ENCODE peak calls at places on chromosomes 1 and 21, in five cellular contexts. W, Q, C, X and D are unnamed samples. For H3K4me1, the result is how much of the 10 kb centered on the place peaks cover.

GRCh38 chr1:38135621-38136414 is 89.2 kb upstream of the POU3F1 start:
- DNase-seq in X (no peak), C (no peak), W (no peak), Q (no peak), D (no peak)

GRCh38 chr1:80961464-80962190 is 839.1 kb upstream of the ADGRL2 start:
- DNase-seq in X (no peak), Q (no peak), C (no peak), W (no peak), D (no peak)

GRCh38 chr1:115164484-115164883 is 75.2 kb upstream of the TSPAN2 start:
- DNase-seq in C (no peak), W (no peak), Q (no peak), X (peak), D (no peak)

GRCh38 chr1:53545663-53546408 is 86.6 kb downstream of the DMRTB1 start:
- DNase-seq in X (no peak), C (peak), W (peak), Q (no peak), D (peak)

GRCh38 chr1:230056098-230056497 is 10.9 kb upstream of the GALNT2 start:
- DNase-seq in W (no peak), C (no peak), Q (no peak), X (no peak), D (no peak)

GRCh38 chr1:27348861-27349783 is 7.3 kb downstream of the SYTL1 start:
- DNase-seq in Q (peak), C (peak), X (peak), W (peak), D (no peak)

GRCh38 chr1:119136401-119136800 is 4.1 kb downstream of the WARS2 start:
- DNase-seq in W (no peak), C (no peak), Q (no peak), X (no peak), D (no peak)

GRCh38 chr1:36432616-36433015 is 17.6 kb downstream of the OSCP1 start:
- DNase-seq in X (no peak), C (no peak), W (peak), Q (peak), D (no peak)

GRCh38 chr1:4005431-4005830 is 105.4 kb upstream of the C1orf174 start:
- DNase-seq in X (no peak), Q (no peak), W (no peak), C (peak), D (no peak)

GRCh38 chr1:89641781-89642180 is 8.9 kb downstream of the LRRC8C start:
- DNase-seq in X (no peak), C (no peak), W (no peak), Q (no peak), D (no peak)

GRCh38 chr1:230379928-230380327 is 46.2 kb downstream of the PGBD5 start:
- DNase-seq in Q (no peak), C (no peak), X (no peak), W (no peak), D (no peak)

GRCh38 chr1:33093004-33093403 is 12.1 kb downstream of the AZIN2 start:
- DNase-seq in C (no peak), Q (no peak), W (no peak), X (no peak), D (no peak)

GRCh38 chr1:87156124-87156523 is 172.6 kb upstream of the LMO4 start:
- DNase-seq in W (no peak), X (no peak), C (no peak), Q (no peak), D (no peak)

GRCh38 chr1:32716312-32717126 is 13.9 kb upstream of the SYNC start:
- DNase-seq in X (peak), Q (peak), W (peak), C (peak), D (peak)

GRCh38 chr1:112298558-112298957 is 97.5 kb upstream of the CTTNBP2NL start:
- DNase-seq in X (peak), W (no peak), Q (peak), C (no peak), D (no peak)

GRCh38 chr1:23421752-23422312 is 2.7 kb downstream of the TCEA3 start:
- DNase-seq in C (no peak), Q (no peak), X (no peak), W (peak), D (no peak)

GRCh38 chr1:145845144-145845513 is 301 bp upstream of the NUDT17 start:
- DNase-seq in X (no peak), Q (no peak), W (no peak), C (no peak), D (no peak)

GRCh38 chr1:12432897-12433296 is 185.1 kb downstream of the DHRS3 start:
- DNase-seq in X (no peak), Q (no peak), W (no peak), C (no peak), D (no peak)

GRCh38 chr21:37642493-37642892 is 273.8 kb downstream of the KCNJ6 start:
- DNase-seq in X (no peak), C (no peak), Q (no peak), W (no peak), D (no peak)

GRCh38 chr1:162977944-162978568 is 91.1 kb upstream of the RGS4 start:
- DNase-seq in W (no peak), X (peak), C (no peak), Q (no peak), D (no peak)

GRCh38 chr1:248886237-248886895 is 19.7 kb upstream of the PGBD2 start:
- DNase-seq in W (no peak), Q (no peak), C (no peak), X (no peak), D (no peak)

GRCh38 chr1:7069888-7070287 is 284.6 kb downstream of the CAMTA1 start:
- DNase-seq in C (no peak), W (no peak), Q (no peak), X (peak), D (no peak)

GRCh38 chr1:5244631-5245285 is 590.3 kb downstream of the AJAP1 start:
- DNase-seq in C (no peak), X (no peak), W (no peak), Q (no peak), D (no peak)

GRCh38 chr1:234642428-234642827 is 32.5 kb upstream of the IRF2BP2 start:
- DNase-seq in X (no peak), C (no peak), W (no peak), Q (no peak), D (no peak)

GRCh38 chr1:84402501-84402900 is 4.2 kb downstream of the DNASE2B start:
- DNase-seq in C (no peak), W (no peak), X (no peak), Q (no peak), D (no peak)

GRCh38 chr1:45306319-45306718 is 20.4 kb upstream of the HPDL start:
- DNase-seq in W (no peak), Q (no peak), C (no peak), X (no peak), D (no peak)

GRCh38 chr1:201022178-201022823 is 1.2 kb downstream of the KIF21B start:
- DNase-seq in X (no peak), Q (no peak), C (no peak), W (no peak), D (no peak)

GRCh38 chr1:164907666-164908065 is 348.7 kb downstream of the PBX1 start:
- DNase-seq in X (no peak), C (no peak), W (no peak), Q (no peak), D (no peak)

GRCh38 chr1:229452956-229453801 is 19.3 kb upstream of the ACTA1 start:
- DNase-seq in X (no peak), W (no peak), Q (no peak), C (no peak), D (no peak)

GRCh38 chr1:197485790-197486189 is 217.7 kb downstream of the CRB1 start:
- DNase-seq in C (no peak), Q (no peak), W (no peak), X (no peak), D (no peak)

GRCh38 chr1:42936309-42937078 is 22.2 kb downstream of the SLC2A1 start:
- DNase-seq in X (peak), C (peak), Q (peak), W (no peak), D (peak)

GRCh38 chr1:50978852-50979781 is 9.1 kb downstream of the CDKN2C start:
- DNase-seq in Q (no peak), W (peak), X (peak), C (peak), D (no peak)

GRCh38 chr1:65235867-65236805 is 73.2 kb upstream of the DNAJC6 start:
- DNase-seq in W (no peak), Q (no peak), X (no peak), C (no peak), D (no peak)

GRCh38 chr1:244789276-244789580 is 46.2 kb upstream of the COX20 start:
- DNase-seq in W (no peak), X (no peak), Q (no peak), C (no peak), D (no peak)

GRCh38 chr1:47585141-47585902 is 147.5 kb downstream of the FOXD2 start:
- DNase-seq in C (peak), X (no peak), W (no peak), Q (no peak), D (peak)

GRCh38 chr1:178953034-178953433 is 72.7 kb upstream of the FAM20B start:
- DNase-seq in C (no peak), W (no peak), Q (no peak), X (peak), D (no peak)
- H3K4me3 ChIP-seq in C (no peak), W (no peak), Q (no peak), X (no peak), D (no peak)

GRCh38 chr1:202193614-202194327 is at the start of gene LGR6:
- DNase-seq in Q (no peak), W (no peak), X (no peak), C (no peak), D (no peak)
- H3K4me1 ChIP-seq in Q (under half), W (under half), X (under half), C (under half), D (under half)

DNA sequence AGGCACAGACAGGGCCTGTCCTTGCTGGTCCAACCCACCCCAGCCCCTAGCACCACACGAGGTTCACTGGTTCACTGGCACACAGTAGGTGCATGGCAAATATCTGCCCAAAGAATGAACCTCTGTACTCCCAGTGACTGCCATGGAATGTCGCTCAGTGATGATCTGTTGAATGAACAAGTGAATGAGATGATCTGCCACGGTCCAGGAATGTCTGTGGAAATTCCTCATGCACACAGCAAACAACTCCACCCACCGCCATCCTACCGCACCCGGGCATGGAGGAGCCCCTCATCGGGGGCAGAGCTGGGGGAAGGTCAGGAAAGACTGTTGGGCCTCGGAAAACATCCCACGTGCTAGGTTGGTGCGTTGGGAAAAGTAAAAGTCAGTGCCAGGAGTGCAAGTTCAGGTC is 1.7 kb downstream of the HSPG2 start:
- DNase-seq in W (no peak), X (no peak), C (no peak), Q (no peak), D (no peak)
- H3K4me3 ChIP-seq in W (no peak), X (peak), C (no peak), Q (peak), D (peak)

DNA sequence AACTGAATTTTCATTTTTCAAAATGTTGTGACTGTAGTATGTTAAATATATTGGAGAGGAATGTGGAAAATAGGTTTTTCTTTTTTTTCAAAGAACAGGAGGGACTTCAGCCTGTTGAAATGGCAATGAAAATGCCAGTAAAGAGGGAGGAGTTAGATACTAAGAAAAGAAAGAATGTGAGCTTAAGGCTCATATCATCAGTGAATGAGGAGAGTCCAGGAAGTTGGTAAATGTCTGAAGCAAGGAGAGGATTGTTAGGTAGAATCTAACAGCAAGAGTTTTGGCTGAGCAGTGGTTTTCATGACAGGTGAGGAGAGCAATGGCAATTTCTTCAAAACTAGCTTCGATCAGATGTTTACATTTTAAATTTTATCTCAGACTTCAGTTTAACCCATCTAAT is 43.0 kb downstream of the PLA2G4A start:
- DNase-seq in X (no peak), W (no peak), C (no peak), Q (no peak), D (no peak)
- H3K4me1 ChIP-seq in X (under half), W (under half), C (under half), Q (under half), D (under half)

GRCh38 chr1:151907363-151908139 is 1.8 kb downstream of the THEM4 start:
- DNase-seq in X (no peak), W (no peak), C (no peak), Q (no peak), D (no peak)
- H3K4me3 ChIP-seq in X (no peak), W (no peak), C (no peak), Q (no peak), D (no peak)

DNA sequence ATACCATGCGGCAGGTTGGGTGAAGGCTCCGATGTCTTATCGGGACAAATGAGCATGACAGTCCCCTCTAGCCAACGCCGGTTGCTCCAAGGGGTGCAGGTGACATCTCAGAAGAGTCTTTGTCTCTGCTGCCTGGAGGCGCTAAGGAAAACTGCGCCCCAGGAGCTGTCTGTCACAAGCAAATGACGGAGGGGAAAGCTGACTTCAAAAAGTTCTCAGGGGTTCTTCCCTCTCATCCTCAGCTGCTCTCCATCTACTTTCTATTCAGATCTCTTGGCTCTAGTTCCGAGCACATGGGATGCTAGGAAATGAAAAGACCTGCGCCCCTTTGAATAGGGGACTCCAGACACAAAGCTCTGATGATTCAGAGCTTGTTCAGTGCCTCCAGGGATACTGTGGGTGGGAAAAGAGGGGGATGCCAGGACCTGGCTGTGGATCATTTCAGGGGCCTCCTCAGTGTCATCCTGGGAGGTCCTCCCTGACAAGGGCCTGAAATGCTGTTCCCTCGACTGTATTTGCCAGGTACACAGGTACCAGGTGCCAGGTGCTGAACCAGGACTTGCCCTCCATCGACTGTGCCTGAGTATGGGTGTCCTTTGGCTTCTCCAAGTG is 869 bp upstream of the KIAA0040 start:
- DNase-seq in W (no peak), C (no peak), X (no peak), Q (no peak), D (no peak)
- H3K4me1 ChIP-seq in W (under half), C (under half), X (under half), Q (under half), D (half or more)